ENCODE peak calls at places on chromosomes 6 and 20, in ten cellular contexts. E, O, I, R, U, G, T, Z, D and Q are unnamed samples.

GRCh38 chr6:41547799-41548097 is 1.6 kb downstream of the FOXP4 start:
- DNase-seq in E (no peak), O (no peak), I (no peak), R (no peak), U (no peak), G (no peak), T (no peak), Z (no peak), D (no peak), Q (no peak)

GRCh38 chr6:127160484-127160883 is 42.0 kb downstream of the RSPO3 start:
- DNase-seq in E (no peak), O (no peak), I (no peak), R (no peak), U (no peak), G (no peak), T (no peak), Z (no peak), D (no peak), Q (no peak)

GRCh38 chr6:105319331-105319730 is 83.6 kb downstream of the PREP start:
- DNase-seq in E (no peak), O (no peak), I (no peak), R (no peak), U (no peak), G (no peak), T (no peak), Z (no peak), D (no peak), Q (no peak)

GRCh38 chr20:38723069-38723981 is 961 bp upstream of the SLC32A1 start:
- DNase-seq in E (no peak), O (no peak), I (no peak), R (no peak), U (no peak), G (no peak), T (no peak), Z (no peak), D (peak), Q (no peak)

GRCh38 chr6:5905431-5906339 is 101.0 kb downstream of the NRN1 start:
- DNase-seq in E (no peak), O (peak), I (peak), R (no peak), U (peak), G (no peak), T (peak), Z (peak), D (no peak), Q (peak)

GRCh38 chr6:154060076-154060475 is 21.0 kb downstream of the OPRM1 start:
- DNase-seq in E (no peak), O (no peak), I (no peak), R (no peak), U (no peak), G (no peak), T (no peak), Z (no peak), D (no peak), Q (no peak)

GRCh38 chr20:51004781-51005180 is 18.1 kb downstream of the KCNG1 start:
- DNase-seq in E (no peak), O (no peak), I (no peak), R (no peak), U (no peak), G (no peak), T (no peak), Z (no peak), D (no peak), Q (no peak)

GRCh38 chr6:70954750-70955149 is 2.1 kb downstream of the B3GAT2 start:
- DNase-seq in E (no peak), O (no peak), I (no peak), R (no peak), U (no peak), G (no peak), T (no peak), Z (no peak), D (no peak), Q (no peak)

GRCh38 chr20:33291830-33292355 is 8.9 kb downstream of the BPIFB1 start:
- DNase-seq in E (peak), O (peak), I (peak), R (peak), U (no peak), G (peak), T (no peak), Z (peak), D (peak), Q (peak)

GRCh38 chr20:1465470-1466210 is 1.0 kb downstream of the NSFL1C start:
- DNase-seq in E (no peak), O (no peak), I (peak), R (no peak), U (no peak), G (no peak), T (no peak), Z (no peak), D (no peak), Q (no peak)

GRCh38 chr6:99563056-99563723 is 5.3 kb downstream of the CCNC start:
- DNase-seq in E (no peak), O (no peak), I (no peak), R (peak), U (no peak), G (no peak), T (no peak), Z (no peak), D (no peak), Q (no peak)

GRCh38 chr6:26660096-26660425 is 515 bp upstream of the ZNF322 start:
- DNase-seq in E (peak), O (no peak), I (no peak), R (no peak), U (no peak), G (peak), T (no peak), Z (no peak), D (peak), Q (peak)

GRCh38 chr20:20360464-20360863 is 7.4 kb upstream of the INSM1 start:
- DNase-seq in E (peak), O (peak), I (peak), R (peak), U (no peak), G (peak), T (no peak), Z (peak), D (peak), Q (peak)

GRCh38 chr6:156776470-156776840 is 723 bp upstream of the ARID1B start:
- DNase-seq in E (peak), O (peak), I (no peak), R (no peak), U (no peak), G (peak), T (no peak), Z (no peak), D (no peak), Q (peak)

GRCh38 chr6:156777866-156778614 is 862 bp downstream of the ARID1B start:
- DNase-seq in E (peak), O (peak), I (peak), R (peak), U (peak), G (peak), T (no peak), Z (peak), D (peak), Q (no peak)

GRCh38 chr6:156775717-156776116 is 1.5 kb upstream of the ARID1B start:
- DNase-seq in E (no peak), O (no peak), I (no peak), R (peak), U (no peak), G (no peak), T (no peak), Z (no peak), D (no peak), Q (peak)

GRCh38 chr6:156777577-156777865 is 343 bp downstream of the ARID1B start:
- DNase-seq in E (no peak), O (no peak), I (no peak), R (no peak), U (no peak), G (no peak), T (no peak), Z (no peak), D (no peak), Q (no peak)

GRCh38 chr6:156776841-156777576 is at the start of gene ARID1B:
- DNase-seq in E (peak), O (peak), I (peak), R (peak), U (peak), G (peak), T (peak), Z (peak), D (peak), Q (peak)
- TF ChIP-seq POLR2A in E (peak), O (peak), I (peak), R (peak), U (peak), G (peak), T (peak), Z (no peak), D (peak), Q (peak)

GRCh38 chr20:41136695-41137411 is 490 bp upstream of the PLCG1 start:
- DNase-seq in E (peak), O (peak), I (peak), R (peak), U (peak), G (peak), T (peak), Z (peak), D (peak), Q (peak)
- TF ChIP-seq POLR2A in E (peak), O (peak), I (peak), R (peak), U (peak), G (peak), T (peak), Z (peak), D (peak), Q (peak)

GRCh38 chr6:159968295-159969203 is at the start of gene IGF2R:
- DNase-seq in E (peak), O (peak), I (peak), R (peak), U (peak), G (peak), T (peak), Z (peak), D (peak), Q (peak)
- TF ChIP-seq POLR2A in E (peak), O (peak), I (peak), R (peak), U (peak), G (peak), T (peak), Z (no peak), D (peak), Q (peak)

GRCh38 chr20:35276408-35276807 is 1.5 kb downstream of the MMP24OS start:
- DNase-seq in E (no peak), O (no peak), I (peak), R (no peak), U (no peak), G (no peak), T (no peak), Z (no peak), D (no peak), Q (no peak)

GRCh38 chr20:35277127-35277526 is 795 bp downstream of the MMP24OS start:
- DNase-seq in E (no peak), O (no peak), I (no peak), R (no peak), U (no peak), G (no peak), T (no peak), Z (no peak), D (no peak), Q (no peak)

GRCh38 chr20:35277531-35278395 is at the start of gene MMP24OS:
- DNase-seq in E (no peak), O (peak), I (peak), R (peak), U (peak), G (peak), T (peak), Z (peak), D (peak), Q (peak)

GRCh38 chr20:35274172-35275092 is 3.5 kb downstream of the MMP24OS start:
- DNase-seq in E (no peak), O (no peak), I (no peak), R (no peak), U (no peak), G (no peak), T (no peak), Z (no peak), D (no peak), Q (no peak)

GRCh38 chr20:35275741-35276251 is 2.1 kb downstream of the MMP24OS start:
- DNase-seq in E (no peak), O (no peak), I (peak), R (no peak), U (no peak), G (no peak), T (no peak), Z (no peak), D (no peak), Q (no peak)
- TF ChIP-seq POLR2A in E (peak), O (no peak), I (no peak), R (no peak), U (no peak), G (no peak), T (no peak), Z (no peak), D (peak), Q (no peak)

GRCh38 chr6:16128759-16129622 is at the start of gene MYLIP:
- DNase-seq in E (peak), O (peak), I (peak), R (peak), U (peak), G (peak), T (peak), Z (peak), D (peak), Q (peak)
- TF ChIP-seq POLR2A in E (peak), O (peak), I (peak), R (peak), U (peak), G (peak), T (peak), Z (peak), D (peak), Q (peak)

GRCh38 chr20:48736636-48737035 is 91.2 kb downstream of the PREX1 start:
- DNase-seq in E (no peak), O (no peak), I (no peak), R (no peak), U (no peak), G (no peak), T (no peak), Z (no peak), D (no peak), Q (no peak)

GRCh38 chr20:48736231-48736630 is 91.6 kb downstream of the PREX1 start:
- DNase-seq in E (no peak), O (no peak), I (no peak), R (no peak), U (no peak), G (no peak), T (no peak), Z (no peak), D (no peak), Q (no peak)

GRCh38 chr20:48734104-48734749 is 93.6 kb downstream of the PREX1 start:
- DNase-seq in E (no peak), O (no peak), I (no peak), R (no peak), U (no peak), G (no peak), T (no peak), Z (no peak), D (no peak), Q (no peak)

GRCh38 chr20:48733296-48733790 is 94.5 kb downstream of the PREX1 start:
- DNase-seq in E (no peak), O (no peak), I (no peak), R (no peak), U (no peak), G (peak), T (no peak), Z (no peak), D (no peak), Q (peak)

DNA sequence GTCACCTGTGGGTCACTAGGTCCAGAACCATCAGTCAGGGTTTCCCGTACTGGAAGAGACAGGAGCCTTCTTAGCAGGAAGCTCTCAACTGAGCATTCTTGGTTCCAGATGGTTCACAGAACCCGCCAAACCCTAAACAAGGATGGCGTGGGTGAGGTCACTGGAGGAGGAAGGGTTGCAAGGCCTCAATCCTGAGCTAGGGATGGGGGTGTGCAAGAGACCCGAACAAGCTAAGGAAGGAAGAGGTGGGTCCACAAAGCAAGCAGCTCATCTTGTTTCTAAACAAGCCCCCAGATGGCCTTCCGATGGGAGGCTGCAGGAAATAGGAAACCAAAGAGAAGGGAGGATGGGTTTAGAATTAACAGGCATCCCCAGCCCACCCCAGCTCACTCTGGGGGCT is 92.7 kb downstream of the PREX1 start:
- DNase-seq in E (no peak), O (no peak), I (no peak), R (no peak), U (no peak), G (no peak), T (no peak), Z (no peak), D (no peak), Q (no peak)
- TF ChIP-seq POLR2A in E (no peak), O (no peak), I (no peak), R (no peak), U (no peak), G (no peak), T (no peak), Z (no peak), D (no peak), Q (no peak)